ENCODE peak calls at places on chromosome 22, in ten cellular contexts. A is cardiac muscle cell, U is fibroblast of lung, R is Peyer's patch, Q is mesenchymal stem cell, M is ovary, O is neuronal stem cell, V is IMR-90, N is PC-3, B is left ventricle myocardium inferior. G is an unnamed sample.

GRCh38 chr22:47190276-47190956 is 428.0 kb downstream of the TBC1D22A start:
- DNase-seq in V (no peak), O (no peak), N (no peak), U (no peak), Q (no peak), M (peak; percentile 8), A (no peak), R (peak; percentile 39), B (no peak), G (no peak)

GRCh38 chr22:24232725-24233124 is 12.2 kb downstream of the GGT5 start:
- DNase-seq in B (no peak), Q (no peak), R (no peak), M (no peak), U (no peak), V (no peak), N (no peak), A (no peak), O (no peak), G (no peak)

GRCh38 chr22:37175414-37176144 is 12.5 kb downstream of the C1QTNF6 start:
- DNase-seq in M (no peak), V (no peak), R (peak; percentile 46), O (no peak), Q (no peak), B (no peak), U (no peak), A (no peak), N (no peak), G (no peak)

GRCh38 chr22:42680648-42681047 is 31.5 kb upstream of the CYB5R3 start:
- DNase-seq in V (peak; percentile 98), Q (peak; percentile 97), U (peak; percentile 88), A (peak; percentile 94), N (peak; percentile 96), R (peak; percentile 70), M (no peak), B (no peak), O (no peak), G (no peak)

GRCh38 chr22:45600791-45601730 is 70.6 kb upstream of the ATXN10 start:
- DNase-seq in A (peak; percentile 51), N (no peak), V (peak; percentile 85), R (no peak), O (no peak), B (no peak), M (no peak), U (no peak), Q (peak; percentile 72), G (no peak)

GRCh38 chr22:48535868-48536690 is 1291.6 kb downstream of the BRD1 start:
- DNase-seq in Q (no peak), R (no peak), B (no peak), M (no peak), U (no peak), N (no peak), V (no peak), O (no peak), A (no peak), G (no peak)

GRCh38 chr22:35330258-35330861 is 30.7 kb downstream of the TOM1 start:
- DNase-seq in B (peak; percentile 90), U (peak; percentile 91), N (peak; percentile 16), Q (peak; percentile 94), R (peak; percentile 89), V (peak; percentile 86), M (peak; percentile 91), A (peak; percentile 95), O (no peak), G (peak; percentile 59)

GRCh38 chr22:37220543-37220968 is 8.3 kb upstream of the SSTR3 start:
- DNase-seq in M (no peak), B (no peak), N (no peak), Q (no peak), U (no peak), O (no peak), R (no peak), A (peak; percentile 43), V (no peak), G (no peak)

GRCh38 chr22:44497218-44497903 is 672 bp downstream of the RTL6 start:
- DNase-seq in U (peak; percentile 70), A (peak; percentile 45), Q (peak; percentile 11), R (no peak), B (no peak), M (peak; percentile 25), O (peak; percentile 9), V (peak; percentile 34), N (no peak), G (no peak)

GRCh38 chr22:18060646-18061620 is 16.9 kb upstream of the PEX26 start:
- DNase-seq in O (no peak), R (peak; percentile 70), B (no peak), M (no peak), U (peak; percentile 50), A (no peak), N (peak; percentile 65), Q (peak; percentile 66), V (peak; percentile 71), G (no peak)

GRCh38 chr22:27801197-27801615 is 350 bp downstream of the MN1 start:
- DNase-seq in O (peak; percentile 57), M (peak; percentile 45), B (peak; percentile 36), Q (peak; percentile 58), N (peak; percentile 25), A (peak; percentile 54), V (peak; percentile 41), R (no peak), U (no peak), G (no peak)

GRCh38 chr22:27474711-27475547 is 326.6 kb downstream of the MN1 start:
- DNase-seq in U (peak; percentile 42), O (no peak), R (no peak), Q (peak; percentile 85), V (peak; percentile 94), N (peak; percentile 97), M (peak; percentile 24), A (peak; percentile 89), B (no peak), G (no peak)

DNA sequence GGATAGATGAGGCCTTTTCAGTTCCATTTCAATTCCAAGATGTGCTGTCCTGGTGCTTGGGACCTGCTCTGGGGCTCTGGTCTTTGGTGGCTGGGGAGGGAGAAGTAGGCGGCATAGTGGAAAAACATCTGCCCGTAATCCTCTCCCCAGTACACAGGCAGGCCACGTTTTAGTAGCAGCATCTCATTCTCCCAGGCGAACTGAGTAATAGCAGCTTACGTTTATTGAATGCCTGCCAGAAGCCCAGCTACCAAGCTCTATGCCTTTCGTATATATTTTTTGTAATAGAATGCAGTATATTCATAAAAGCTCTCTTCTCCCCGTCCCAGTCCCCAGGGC is 11.4 kb downstream of the ACO2 start:
- DNase-seq in V (peak; percentile 92), M (no peak), B (no peak), U (peak; percentile 86), A (no peak), N (no peak), Q (no peak), R (no peak), O (no peak), G (no peak)
- H3K4me1 ChIP-seq in V (peaks cover 37% of the 10 kb centered on the region), M (peaks cover 5% of the 10 kb centered on the region), B (peaks cover 100% of the 10 kb centered on the region), U (peaks cover 41% of the 10 kb centered on the region), A (peaks cover 8% of the 10 kb centered on the region), N (peaks cover 5% of the 10 kb centered on the region), Q (peaks cover 22% of the 10 kb centered on the region), R (peaks cover 18% of the 10 kb centered on the region), O (peaks cover 24% of the 10 kb centered on the region), G (no peaks in the 10 kb centered on the region)

GRCh38 chr22:30295576-30295975 is 6.3 kb upstream of the CASTOR1 start:
- DNase-seq in N (no peak), R (no peak), A (no peak), Q (no peak), U (no peak), M (no peak), O (no peak), V (no peak), B (no peak), G (no peak)
- H3K27ac ChIP-seq in N (no peak overlapping the region), R (no peak overlapping the region), A (no peak overlapping the region), Q (no peak overlapping the region), U (no peak overlapping the region), M (no peak overlapping the region), O (no peak overlapping the region), V (no peak overlapping the region), B (peak overlapping the region; percentile 23), G (no peak overlapping the region)

GRCh38 chr22:31272522-31273446 is 19.5 kb downstream of the PIK3IP1 start:
- DNase-seq in U (peak; percentile 70), O (peak; percentile 52), V (peak; percentile 67), Q (peak; percentile 75), B (no peak), A (peak; percentile 75), R (peak; percentile 84), N (peak; percentile 66), M (peak; percentile 40), G (peak; percentile 63)

GRCh38 chr22:31269892-31270574 is 22.3 kb downstream of the PIK3IP1 start:
- DNase-seq in A (no peak), M (no peak), B (no peak), R (no peak), Q (no peak), N (no peak), U (no peak), V (no peak), O (no peak), G (no peak)

GRCh38 chr22:31271026-31271425 is 21.3 kb downstream of the PIK3IP1 start:
- DNase-seq in U (no peak), R (no peak), N (no peak), Q (no peak), B (no peak), M (no peak), V (no peak), A (no peak), O (no peak), G (no peak)

GRCh38 chr22:31274017-31274416 is 18.3 kb downstream of the PIK3IP1 start:
- DNase-seq in U (no peak), A (no peak), V (no peak), B (no peak), O (no peak), M (no peak), Q (no peak), N (no peak), R (no peak), G (no peak)

DNA sequence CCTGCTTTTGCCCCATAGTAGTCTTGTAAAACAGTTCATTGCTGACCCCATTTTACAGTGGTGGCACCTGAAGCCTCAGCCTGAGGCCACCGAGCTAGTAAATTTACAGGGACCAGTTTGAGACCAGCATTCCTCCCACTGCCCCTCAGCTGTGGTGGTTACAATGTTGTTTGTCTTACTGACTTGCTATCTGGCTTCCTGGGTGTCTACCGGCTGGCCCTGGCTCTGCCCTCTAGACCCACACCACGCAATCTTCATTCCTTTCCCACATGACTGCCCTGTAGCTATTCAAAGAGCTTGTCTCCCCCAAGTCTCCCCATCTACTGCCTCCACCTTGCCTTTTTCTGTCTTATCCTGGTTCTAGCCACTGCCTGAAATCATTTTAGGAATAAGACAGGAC is 20.8 kb downstream of the PIK3IP1 start:
- DNase-seq in Q (no peak), U (no peak), B (no peak), A (no peak), N (no peak), R (no peak), M (no peak), V (no peak), O (no peak), G (no peak)
- H3K4me3 ChIP-seq in Q (no peak overlapping the region), U (no peak overlapping the region), B (no peak overlapping the region), A (no peak overlapping the region), N (no peak overlapping the region), R (no peak overlapping the region), M (no peak overlapping the region), V (no peak overlapping the region), O (no peak overlapping the region), G (no peak overlapping the region)

DNA sequence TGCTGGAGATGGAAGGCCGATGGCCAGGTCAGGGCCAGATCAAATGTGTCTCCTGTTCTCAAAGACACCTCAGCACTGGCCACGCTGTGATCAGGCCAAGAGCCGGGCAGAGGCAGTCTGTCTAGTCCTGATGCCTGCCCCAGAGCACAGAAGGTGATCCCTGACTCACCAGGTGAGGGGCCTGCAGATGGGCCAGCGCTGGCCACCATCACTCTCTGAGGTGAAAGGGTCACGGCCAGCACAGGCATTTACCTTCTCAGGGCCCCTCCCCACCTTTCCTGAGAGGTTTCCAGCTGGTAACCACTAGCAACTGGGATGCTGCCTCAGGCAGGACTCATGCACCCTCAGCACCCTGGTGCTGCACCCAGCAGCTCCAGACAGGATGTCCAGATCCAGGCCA is 2.9 kb downstream of the SBF1 start:
- DNase-seq in R (no peak), M (no peak), V (no peak), U (no peak), N (no peak), B (no peak), A (no peak), Q (no peak), O (no peak), G (no peak)
- H3K4me1 ChIP-seq in R (peaks cover 47% of the 10 kb centered on the region), M (peaks cover 31% of the 10 kb centered on the region), V (peaks cover 25% of the 10 kb centered on the region), U (peaks cover 16% of the 10 kb centered on the region), N (peaks cover 32% of the 10 kb centered on the region), B (peaks cover 73% of the 10 kb centered on the region), A (no peaks in the 10 kb centered on the region), Q (peaks cover 65% of the 10 kb centered on the region), O (peaks cover 15% of the 10 kb centered on the region), G (peaks cover 64% of the 10 kb centered on the region)